ENCODE peak calls at places on chromosomes 4 and X, in seven cellular contexts. Y is neural progenitor cell, B is suprapubic skin, D is adrenal gland, R is H1, Z is PC-3, V is brain microvascular endothelial cell. M is an unnamed sample. For H3K27me3, the result is how much of the 10 kb centered on the place peaks cover.

GRCh38 chrX:33171071-33171470 is 40.3 kb downstream of the DMD start:
- DNase-seq in Y (no peak), B (no peak), D (no peak), R (no peak), Z (no peak), V (no peak), M (no peak)

GRCh38 chr4:21117771-21118170 is 417.5 kb downstream of the PACRGL start:
- DNase-seq in Y (no peak), B (no peak), D (no peak), R (no peak), Z (no peak), V (no peak), M (no peak)

GRCh38 chrX:13190051-13190450 is 129.8 kb downstream of the ATXN3L start:
- DNase-seq in Y (no peak), B (no peak), D (no peak), R (no peak), Z (peak), V (no peak), M (no peak)

GRCh38 chr4:186500721-186501304 is 54.6 kb downstream of the MTNR1A start:
- DNase-seq in Y (no peak), B (no peak), D (no peak), R (no peak), Z (no peak), V (no peak), M (no peak)

GRCh38 chr4:41624765-41625164 is 86.8 kb downstream of the LIMCH1 start:
- DNase-seq in Y (no peak), B (no peak), D (no peak), R (no peak), Z (no peak), V (no peak), M (no peak)

GRCh38 chr4:6884341-6884870 is 25.2 kb upstream of the TBC1D14 start:
- DNase-seq in Y (peak), B (no peak), D (no peak), R (no peak), Z (no peak), V (no peak), M (no peak)

GRCh38 chrX:1528884-1529203 is 8.1 kb downstream of the P2RY8 start:
- DNase-seq in Y (no peak), B (peak), D (no peak), R (no peak), Z (no peak), V (no peak), M (no peak)

GRCh38 chrX:124215786-124216185 is 116.7 kb upstream of the TEX13D start:
- DNase-seq in Y (no peak), B (no peak), D (no peak), R (no peak), Z (no peak), V (no peak), M (no peak)

GRCh38 chr4:170386511-170386910 is 296.8 kb upstream of the AADAT start:
- DNase-seq in Y (no peak), B (no peak), D (no peak), R (no peak), Z (peak), V (no peak), M (no peak)

GRCh38 chrX:138925330-138925729 is 213.8 kb upstream of the FGF13 start:
- DNase-seq in Y (no peak), B (no peak), D (peak), R (no peak), Z (peak), V (no peak), M (no peak)

DNA sequence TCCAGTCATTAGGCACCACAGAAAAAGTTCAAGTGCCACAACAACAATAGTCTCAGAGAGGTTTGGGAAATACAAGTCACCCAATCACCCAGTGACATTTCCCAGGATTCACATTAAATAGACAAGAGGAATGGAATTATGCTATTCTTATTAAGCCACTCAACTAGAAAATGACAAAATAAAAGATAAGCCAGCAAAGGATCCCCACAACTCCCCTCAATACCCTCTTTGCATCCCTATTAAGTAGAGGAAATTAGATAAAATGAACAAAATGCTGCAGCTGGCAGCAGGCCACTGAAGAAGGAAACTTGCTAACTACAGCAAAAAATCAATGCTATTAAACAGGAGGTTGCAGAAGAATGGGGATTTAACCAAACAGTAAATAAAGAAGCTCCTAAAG is 35.3 kb upstream of the RPS6KA6 start:
- DNase-seq in Y (no peak), B (no peak), D (no peak), R (no peak), Z (no peak), V (no peak), M (peak)
- H3K27me3 ChIP-seq in Y (under half), B (under half), D (under half), R (under half), Z (under half), V (under half), M (under half)

GRCh38 chrX:40172169-40172979 is 74.6 kb upstream of the BCOR start:
- DNase-seq in Y (peak), B (peak), D (no peak), R (no peak), Z (peak), V (no peak), M (no peak)
- TF ChIP-seq CTCF in Y (no peak), B (no peak), D (no peak), R (no peak), Z (no peak), V (no peak), M (no peak)

GRCh38 chrX:153887385-153887784 is 1.4 kb upstream of the L1CAM start:
- DNase-seq in Y (no peak), B (no peak), D (no peak), R (no peak), Z (no peak), V (no peak), M (no peak)
- H3K27me3 ChIP-seq in Y (half or more), B (under half), D (half or more), R (under half), Z (under half), V (under half), M (under half)

GRCh38 chr4:24195976-24196736 is 306.3 kb upstream of the PPARGC1A start:
- DNase-seq in Y (no peak), B (no peak), D (no peak), R (no peak), Z (no peak), V (no peak), M (no peak)
- TF ChIP-seq CTCF in Y (peak), B (no peak), D (no peak), R (peak), Z (no peak), V (peak), M (no peak)

GRCh38 chr4:1598206-1598605 is 85.9 kb downstream of the FAM53A start:
- DNase-seq in Y (no peak), B (peak), D (no peak), R (no peak), Z (no peak), V (no peak), M (no peak)

GRCh38 chr4:1600211-1600780 is 83.8 kb downstream of the FAM53A start:
- DNase-seq in Y (no peak), B (peak), D (no peak), R (no peak), Z (no peak), V (no peak), M (no peak)

GRCh38 chr4:1598641-1599481 is 85.3 kb downstream of the FAM53A start:
- DNase-seq in Y (no peak), B (peak), D (no peak), R (no peak), Z (no peak), V (no peak), M (no peak)

GRCh38 chr4:1600811-1601532 is 83.1 kb downstream of the FAM53A start:
- DNase-seq in Y (no peak), B (peak), D (no peak), R (no peak), Z (no peak), V (no peak), M (no peak)

DNA sequence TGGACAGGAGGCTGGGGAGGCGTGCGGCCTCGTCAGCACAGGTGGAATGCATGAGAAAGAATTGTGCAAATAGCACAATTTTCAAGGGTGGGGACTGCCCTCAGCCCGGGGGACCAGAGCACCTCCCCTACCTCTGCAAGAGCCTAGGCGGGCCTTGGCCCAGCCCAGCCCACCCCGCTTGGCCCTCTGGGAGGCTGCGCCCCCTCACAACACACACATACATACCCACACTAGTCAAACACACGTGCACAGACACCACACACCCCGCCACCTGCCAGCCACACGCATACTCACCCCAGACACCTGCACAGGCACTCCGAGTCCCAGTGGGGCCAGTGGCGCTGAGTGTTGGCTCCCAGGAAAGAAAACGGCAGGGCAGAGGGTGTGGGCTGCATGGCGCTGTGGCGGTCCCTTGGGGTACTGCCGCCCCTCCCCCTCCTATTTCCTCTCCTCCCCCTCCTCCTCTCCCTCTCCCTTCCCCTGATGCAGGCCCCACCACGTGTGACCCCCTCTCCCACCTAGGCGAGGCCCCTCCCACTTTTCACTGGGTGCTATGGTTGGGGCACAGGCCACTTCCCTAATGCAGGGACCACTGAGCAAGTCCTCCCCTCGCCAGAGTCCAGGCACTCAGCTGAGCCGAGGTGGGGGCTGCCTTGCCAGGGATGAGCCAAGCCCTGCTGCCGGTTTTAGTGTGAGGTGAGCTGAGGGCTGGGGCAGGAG is 84.5 kb downstream of the FAM53A start:
- DNase-seq in Y (no peak), B (peak), D (no peak), R (no peak), Z (no peak), V (no peak), M (no peak)
- H3K27me3 ChIP-seq in Y (under half), B (under half), D (under half), R (under half), Z (under half), V (under half), M (under half)

DNA sequence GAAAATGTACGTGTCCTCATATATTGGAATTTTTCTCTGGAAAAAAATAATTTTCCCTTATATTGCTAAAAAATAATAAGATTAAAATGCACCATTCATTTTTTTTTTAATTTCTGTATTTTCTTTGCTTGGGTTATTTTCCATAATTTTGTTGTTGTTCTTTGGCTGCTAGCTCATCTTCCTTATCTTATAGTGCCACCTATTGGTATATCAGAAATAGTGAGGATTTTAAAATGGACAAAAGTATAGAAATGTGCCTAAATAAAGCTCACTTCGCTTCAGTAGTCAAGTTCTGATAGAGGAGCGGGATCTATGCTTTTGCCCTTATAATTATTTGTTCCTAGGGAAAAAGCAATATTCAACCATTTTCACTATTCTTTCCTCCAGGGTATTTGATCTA is 134.8 kb downstream of the NAP1L3 start:
- DNase-seq in Y (no peak), B (no peak), D (no peak), R (no peak), Z (peak), V (no peak), M (no peak)
- TF ChIP-seq CTCF in Y (peak), B (no peak), D (peak), R (peak), Z (peak), V (no peak), M (no peak)